ENCODE peak calls at places on chromosome 17, in ten cellular contexts. I, A, C, O, U, K, D, R, W and Y are unnamed samples.

GRCh38 chr17:66411498-66411897 is 109.1 kb downstream of the PRKCA start:
- DNase-seq in C (no peak), R (no peak), U (no peak), D (no peak), I (no peak), W (no peak), K (no peak), A (no peak), O (no peak), Y (no peak)

GRCh38 chr17:61335845-61336655 is 63.6 kb upstream of the TBX2 start:
- DNase-seq in R (no peak), O (no peak), W (no peak), A (peak), U (peak), D (no peak), I (no peak), K (no peak), C (peak), Y (no peak)

GRCh38 chr17:61720016-61720795 is 129.2 kb upstream of the NACA2 start:
- DNase-seq in K (no peak), C (no peak), A (no peak), I (no peak), D (no peak), O (no peak), R (no peak), W (no peak), U (no peak), Y (no peak)

GRCh38 chr17:13415877-13416416 is 185.8 kb downstream of the HS3ST3A1 start:
- DNase-seq in U (no peak), W (no peak), D (peak), R (no peak), I (no peak), K (no peak), O (no peak), A (no peak), C (peak), Y (no peak)

GRCh38 chr17:21119945-21120249 is 6.9 kb upstream of the DHRS7B start:
- DNase-seq in K (no peak), A (no peak), D (no peak), R (no peak), U (no peak), C (no peak), I (no peak), O (no peak), W (no peak), Y (no peak)

GRCh38 chr17:78127888-78128615 is 503 bp downstream of the TMC6 start:
- DNase-seq in A (no peak), R (no peak), K (peak), C (peak), O (no peak), I (peak), W (no peak), D (no peak), U (no peak), Y (no peak)

GRCh38 chr17:83004791-83005380 is 74.5 kb upstream of the METRNL start:
- DNase-seq in D (no peak), R (no peak), I (no peak), A (no peak), U (no peak), C (no peak), K (no peak), O (no peak), W (no peak), Y (no peak)

GRCh38 chr17:8016632-8017424 is 14.4 kb downstream of the GUCY2D start:
- DNase-seq in R (no peak), O (no peak), D (no peak), W (no peak), I (no peak), K (peak), A (no peak), U (peak), C (peak), Y (no peak)

GRCh38 chr17:12549499-12549901 is 116.2 kb upstream of the MYOCD start:
- DNase-seq in K (no peak), C (no peak), W (no peak), A (no peak), U (no peak), D (no peak), O (no peak), R (no peak), I (no peak), Y (no peak)

GRCh38 chr17:7687908-7688807 is at the start of gene WRAP53:
- DNase-seq in C (peak), A (peak), O (peak), D (peak), K (peak), U (peak), R (peak), I (peak), W (peak), Y (peak)

GRCh38 chr17:64507418-64507766 is 615 bp downstream of the CEP95 start:
- DNase-seq in W (no peak), O (no peak), D (no peak), K (peak), A (peak), I (no peak), C (peak), R (no peak), U (peak), Y (no peak)

GRCh38 chr17:50459081-50459676 is 9.5 kb downstream of the CHAD start:
- DNase-seq in D (no peak), K (no peak), A (no peak), U (no peak), O (no peak), R (no peak), W (no peak), I (no peak), C (no peak), Y (no peak)

GRCh38 chr17:50062323-50063243 is 6.7 kb downstream of the ITGA3 start:
- DNase-seq in D (peak), W (no peak), I (no peak), C (no peak), O (no peak), A (no peak), U (no peak), K (no peak), R (no peak), Y (peak)

GRCh38 chr17:2075336-2076056 is 20.6 kb downstream of the HIC1 start:
- DNase-seq in D (no peak), R (no peak), U (no peak), C (no peak), K (peak), I (no peak), O (no peak), A (no peak), W (no peak), Y (peak)

GRCh38 chr17:5219536-5219935 is 15.1 kb downstream of the SCIMP start:
- DNase-seq in D (no peak), K (no peak), C (no peak), R (no peak), I (no peak), U (no peak), W (no peak), O (no peak), A (no peak), Y (no peak)

GRCh38 chr17:792277-792676 is 10.1 kb downstream of the MRM3 start:
- DNase-seq in U (no peak), K (no peak), W (no peak), A (no peak), O (no peak), D (no peak), I (no peak), R (no peak), C (no peak), Y (no peak)

GRCh38 chr17:40218740-40219072 is 398 bp upstream of the WIPF2 start:
- DNase-seq in W (peak), D (peak), K (peak), C (peak), R (peak), I (peak), A (peak), U (peak), O (peak), Y (peak)

GRCh38 chr17:81025756-81026155 is 9.2 kb upstream of the BAIAP2 start:
- DNase-seq in O (no peak), I (no peak), K (no peak), W (no peak), R (no peak), D (no peak), C (no peak), A (no peak), U (no peak), Y (no peak)

GRCh38 chr17:29559640-29560039 is 7.2 kb downstream of the ABHD15 start:
- DNase-seq in R (no peak), A (no peak), W (no peak), D (no peak), O (no peak), C (no peak), K (no peak), I (no peak), U (no peak), Y (no peak)

GRCh38 chr17:37094391-37094790 is 145.6 kb downstream of the AATF start:
- DNase-seq in C (no peak), R (no peak), A (no peak), D (no peak), O (no peak), K (no peak), W (no peak), I (no peak), U (no peak), Y (no peak)

GRCh38 chr17:66191607-66192377 is at the start of gene CEP112:
- DNase-seq in W (no peak), K (peak), U (peak), O (peak), I (no peak), R (peak), C (peak), A (peak), D (peak), Y (peak)